ENCODE peak calls at places on chromosome 16, in seven cellular contexts. J, A, Y, R, W, D and B are unnamed samples.

GRCh38 chr16:83793179-83793578 is 14.6 kb upstream of the HSBP1 start:
- DNase-seq in J (no peak), A (no peak), Y (no peak), R (no peak), W (no peak), D (no peak), B (no peak)

GRCh38 chr16:4847774-4848587 is 700 bp downstream of the UBN1 start:
- DNase-seq in J (peak), A (peak), Y (peak), R (peak), W (peak), D (peak), B (peak)

GRCh38 chr16:71373073-71373472 is 14.6 kb downstream of the CALB2 start:
- DNase-seq in J (no peak), A (no peak), Y (peak), R (peak), W (peak), D (no peak), B (no peak)

GRCh38 chr16:49441366-49441780 is 67.8 kb downstream of the C16orf78 start:
- DNase-seq in J (peak), A (peak), Y (no peak), R (peak), W (no peak), D (peak), B (peak)

GRCh38 chr16:8623634-8624033 is 2.1 kb downstream of the METTL22 start:
- DNase-seq in J (no peak), A (no peak), Y (peak), R (peak), W (peak), D (no peak), B (no peak)

GRCh38 chr16:50533317-50533716 is 14.9 kb upstream of the NKD1 start:
- DNase-seq in J (no peak), A (peak), Y (no peak), R (no peak), W (no peak), D (no peak), B (no peak)

GRCh38 chr16:72783716-72784320 is 264.1 kb downstream of the ZFHX3 start:
- DNase-seq in J (no peak), A (no peak), Y (peak), R (peak), W (peak), D (no peak), B (no peak)

GRCh38 chr16:14303182-14303618 is 232.1 kb downstream of the MRTFB start:
- DNase-seq in J (no peak), A (no peak), Y (peak), R (peak), W (no peak), D (no peak), B (no peak)

GRCh38 chr16:88578446-88579313 is 8.5 kb downstream of the ZC3H18 start:
- DNase-seq in J (no peak), A (no peak), Y (no peak), R (no peak), W (no peak), D (no peak), B (no peak)

GRCh38 chr16:63890723-63891122 is 1231.1 kb downstream of the CDH11 start:
- DNase-seq in J (no peak), A (no peak), Y (no peak), R (no peak), W (no peak), D (no peak), B (no peak)

GRCh38 chr16:58614860-58615259 is 14.8 kb downstream of the CNOT1 start:
- DNase-seq in J (no peak), A (no peak), Y (no peak), R (no peak), W (no peak), D (no peak), B (no peak)
- TF ChIP-seq CTCF in J (no peak), A (no peak), Y (no peak), R (peak), W (no peak), D (no peak), B (no peak)

DNA sequence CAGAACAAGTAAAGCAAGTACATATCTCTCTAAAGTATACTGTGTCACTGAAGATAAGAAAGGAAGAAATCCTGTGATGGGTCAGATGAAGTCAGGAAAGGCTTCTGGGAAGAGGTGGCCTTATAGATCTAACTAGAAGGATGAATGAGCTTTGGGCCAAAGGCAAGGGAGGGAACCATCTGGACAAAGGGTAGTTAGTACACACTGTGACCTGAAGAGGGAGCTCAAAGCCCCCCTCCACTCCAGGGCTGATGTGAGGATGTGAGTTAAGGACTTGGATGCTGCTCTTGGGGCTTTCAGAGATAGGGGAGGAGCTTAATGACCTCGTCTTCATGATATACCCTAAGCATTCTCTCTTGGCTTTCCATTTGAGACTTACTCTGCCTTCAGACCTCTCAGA is 185.3 kb upstream of the CACNG3 start:
- DNase-seq in J (peak), A (no peak), Y (peak), R (peak), W (peak), D (no peak), B (no peak)
- TF ChIP-seq CTCF in J (peak), A (no peak), Y (peak), R (peak), W (peak), D (no peak), B (peak)

GRCh38 chr16:58497468-58497867 is 2.5 kb upstream of the NDRG4 start:
- DNase-seq in J (no peak), A (no peak), Y (no peak), R (no peak), W (no peak), D (no peak), B (no peak)

GRCh38 chr16:58492735-58493134 is 7.2 kb upstream of the NDRG4 start:
- DNase-seq in J (no peak), A (no peak), Y (no peak), R (no peak), W (no peak), D (no peak), B (no peak)

GRCh38 chr16:58493756-58494431 is 6.0 kb upstream of the NDRG4 start:
- DNase-seq in J (no peak), A (no peak), Y (no peak), R (no peak), W (no peak), D (no peak), B (no peak)

GRCh38 chr16:58495861-58496331 is 4.0 kb upstream of the NDRG4 start:
- DNase-seq in J (no peak), A (no peak), Y (no peak), R (no peak), W (no peak), D (no peak), B (no peak)

GRCh38 chr16:58494981-58495860 is 4.7 kb upstream of the NDRG4 start:
- DNase-seq in J (peak), A (peak), Y (peak), R (peak), W (peak), D (peak), B (no peak)
- TF ChIP-seq CTCF in J (peak), A (no peak), Y (peak), R (peak), W (peak), D (no peak), B (no peak)

DNA sequence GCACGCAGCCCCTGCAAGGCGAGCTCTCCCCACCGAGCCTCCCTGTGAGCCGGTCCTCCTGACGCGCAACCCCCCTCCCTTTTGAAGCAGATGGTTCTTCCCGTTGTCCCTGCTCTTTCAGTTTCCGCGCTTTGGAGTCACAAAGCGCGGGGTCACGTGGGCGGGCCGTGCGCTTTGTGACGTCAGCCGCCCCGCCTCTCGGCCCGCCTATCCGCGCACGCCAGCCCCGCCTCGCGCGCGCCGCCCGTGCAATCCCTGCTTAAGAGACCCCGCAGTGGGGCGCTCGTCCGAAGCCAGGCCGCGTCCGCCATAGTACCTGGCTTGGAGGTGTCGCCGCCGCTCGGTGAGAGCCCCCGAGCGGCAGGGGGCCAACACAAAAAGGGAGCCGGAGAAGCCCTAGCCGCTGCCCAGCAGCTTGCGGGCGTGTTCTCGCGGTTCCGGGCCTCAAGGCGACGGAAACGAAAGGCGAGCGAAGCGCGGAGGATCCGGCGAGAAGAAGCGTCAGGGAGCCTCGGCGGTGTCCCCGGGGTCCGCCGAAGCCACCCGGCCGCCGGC is at the start of gene RBBP6:
- DNase-seq in J (peak), A (peak), Y (peak), R (peak), W (peak), D (peak), B (peak)
- TF ChIP-seq CTCF in J (peak), A (peak), Y (peak), R (peak), W (no peak), D (no peak), B (peak)

GRCh38 chr16:12468552-12468951 is 335.1 kb downstream of the CPPED1 start:
- DNase-seq in J (peak), A (no peak), Y (no peak), R (no peak), W (no peak), D (no peak), B (no peak)
- TF ChIP-seq CTCF in J (peak), A (no peak), Y (no peak), R (peak), W (no peak), D (no peak), B (no peak)

GRCh38 chr16:74775255-74775654 is 635 bp upstream of the FA2H start:
- DNase-seq in J (no peak), A (no peak), Y (no peak), R (no peak), W (no peak), D (no peak), B (no peak)

GRCh38 chr16:74773431-74774222 is 993 bp downstream of the FA2H start:
- DNase-seq in J (no peak), A (no peak), Y (no peak), R (no peak), W (no peak), D (no peak), B (no peak)

GRCh38 chr16:74771656-74772315 is 2.8 kb downstream of the FA2H start:
- DNase-seq in J (peak), A (no peak), Y (no peak), R (no peak), W (no peak), D (no peak), B (no peak)

GRCh38 chr16:74776926-74777325 is 2.3 kb upstream of the FA2H start:
- DNase-seq in J (no peak), A (no peak), Y (no peak), R (no peak), W (no peak), D (no peak), B (no peak)

DNA sequence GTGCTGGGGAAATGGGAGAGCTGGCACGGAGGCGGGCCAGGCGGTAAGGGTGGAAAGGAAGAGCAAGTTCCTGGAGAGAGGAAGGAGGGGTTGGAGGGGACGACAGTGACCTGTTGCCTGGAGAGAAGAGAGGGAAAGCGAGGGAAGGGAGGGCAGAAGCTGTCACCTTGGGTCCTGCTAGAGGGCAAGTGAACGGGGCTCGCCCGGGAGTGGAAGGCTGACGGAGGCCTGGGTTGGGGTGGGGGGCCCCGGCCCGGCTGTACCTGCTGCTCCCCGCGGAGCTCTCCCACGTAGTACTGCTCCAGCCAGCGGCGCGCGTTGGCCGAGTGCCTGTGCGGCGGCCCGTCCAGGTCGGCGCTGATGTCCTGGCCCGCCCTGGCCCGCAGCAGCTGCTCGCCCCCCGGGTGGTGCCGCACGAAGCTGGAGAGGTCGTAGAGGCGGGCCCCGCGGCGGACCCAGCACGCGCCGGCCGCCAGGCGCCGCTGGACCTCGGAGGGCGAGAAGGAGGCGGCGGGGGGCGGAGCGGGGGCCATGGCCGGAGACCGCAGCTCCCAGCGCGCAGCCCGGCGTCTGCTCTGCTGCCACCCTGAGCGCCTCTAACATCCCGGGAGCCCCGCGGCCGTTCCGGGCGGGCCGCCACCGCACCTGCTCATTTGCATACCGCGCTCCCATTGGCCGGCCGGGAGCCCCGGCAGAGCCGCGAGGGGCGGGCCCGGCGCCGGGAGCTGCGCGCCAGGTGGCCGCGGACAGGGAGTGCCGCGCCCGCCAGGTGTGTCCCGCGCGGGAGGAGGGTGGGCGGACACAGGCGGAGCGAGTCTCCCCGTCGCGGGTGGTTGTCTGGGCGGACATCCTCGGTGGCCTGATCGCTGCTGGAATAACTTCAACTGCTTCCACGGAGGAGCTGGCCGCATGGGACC is at the start of gene FA2H:
- DNase-seq in J (peak), A (peak), Y (peak), R (peak), W (no peak), D (peak), B (peak)
- TF ChIP-seq CTCF in J (peak), A (no peak), Y (peak), R (peak), W (no peak), D (no peak), B (no peak)

DNA sequence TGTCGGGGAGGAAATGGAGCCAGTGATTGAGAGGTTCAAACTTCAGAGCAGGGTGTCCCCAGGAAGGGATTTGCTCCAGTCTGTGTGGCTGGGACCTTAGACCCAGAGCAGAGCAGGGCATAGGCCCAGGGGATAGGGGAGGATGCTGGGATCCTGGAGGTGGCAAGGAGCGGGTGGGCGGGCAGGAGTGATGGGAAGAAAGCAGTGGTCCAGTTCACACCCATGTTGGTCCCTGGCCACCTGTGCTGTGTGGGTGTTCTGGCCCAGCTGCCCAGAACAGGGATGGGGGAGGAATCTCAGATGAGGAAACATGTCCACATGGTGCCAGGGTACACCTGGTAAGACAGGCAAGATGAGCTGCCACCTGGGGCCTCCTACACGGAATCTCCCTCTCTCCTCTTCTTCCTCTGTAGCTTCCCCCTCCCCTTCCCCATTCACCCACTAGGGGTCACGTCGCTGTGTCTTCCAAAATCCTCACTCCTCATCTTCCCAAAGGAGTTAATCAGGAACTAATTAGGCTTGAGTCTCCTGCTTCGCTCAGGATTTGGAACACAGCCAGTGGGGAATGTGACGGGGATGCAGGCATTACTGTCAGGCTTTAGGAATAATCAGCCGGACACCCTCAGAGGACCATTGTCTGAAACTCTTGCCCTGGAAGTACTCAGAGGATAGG is 2.3 kb downstream of the BEAN1 start:
- DNase-seq in J (no peak), A (no peak), Y (no peak), R (no peak), W (no peak), D (no peak), B (no peak)
- TF ChIP-seq CTCF in J (no peak), A (no peak), Y (no peak), R (peak), W (no peak), D (no peak), B (no peak)